ENCODE peak calls at places on chromosomes 16 and 17, in four cellular contexts. One of them, this sample, is unnamed.

GRCh38 chr17:16435951-16436886 is 20.8 kb downstream of the TRPV2 start:
- DNase-seq in left ventricle myocardium inferior: no peak
- DNase-seq in BE2C: no peak
- DNase-seq in gastrocnemius medialis: no peak
- DNase-seq in this sample: no peak

GRCh38 chr17:29906969-29907368 is 23.1 kb downstream of the SSH2 start:
- DNase-seq in left ventricle myocardium inferior: no peak
- DNase-seq in BE2C: no peak
- DNase-seq in gastrocnemius medialis: no peak
- DNase-seq in this sample: no peak

GRCh38 chr17:14396542-14396941 is 95.7 kb downstream of the HS3ST3B1 start:
- DNase-seq in left ventricle myocardium inferior: no peak
- DNase-seq in BE2C: no peak
- DNase-seq in gastrocnemius medialis: no peak
- DNase-seq in this sample: no peak

GRCh38 chr16:67249762-67250327 is 1.1 kb downstream of the SLC9A5 start:
- DNase-seq in left ventricle myocardium inferior: no peak
- DNase-seq in BE2C: no peak
- DNase-seq in gastrocnemius medialis: no peak
- DNase-seq in this sample: peak

GRCh38 chr17:57966875-57967274 is 11.7 kb upstream of the CUEDC1 start:
- DNase-seq in left ventricle myocardium inferior: no peak
- DNase-seq in BE2C: no peak
- DNase-seq in gastrocnemius medialis: peak
- DNase-seq in this sample: no peak

GRCh38 chr17:57890857-57891232 is 41.0 kb upstream of the MRPS23 start:
- DNase-seq in left ventricle myocardium inferior: no peak
- DNase-seq in BE2C: no peak
- DNase-seq in gastrocnemius medialis: peak
- DNase-seq in this sample: no peak

GRCh38 chr16:47779201-47780016 is 318.3 kb downstream of the PHKB start:
- DNase-seq in left ventricle myocardium inferior: no peak
- DNase-seq in BE2C: peak
- DNase-seq in gastrocnemius medialis: no peak
- DNase-seq in this sample: no peak

GRCh38 chr16:89717310-89718197 is 3.1 kb downstream of the VPS9D1 start:
- DNase-seq in left ventricle myocardium inferior: no peak
- DNase-seq in BE2C: no peak
- DNase-seq in gastrocnemius medialis: no peak
- DNase-seq in this sample: no peak

GRCh38 chr17:64420143-64420670 is 28.7 kb upstream of the MILR1 start:
- DNase-seq in left ventricle myocardium inferior: no peak
- DNase-seq in BE2C: peak
- DNase-seq in gastrocnemius medialis: no peak
- DNase-seq in this sample: no peak

GRCh38 chr16:57574086-57574485 is 31.6 kb downstream of the ADGRG5 start:
- DNase-seq in left ventricle myocardium inferior: no peak
- DNase-seq in BE2C: no peak
- DNase-seq in gastrocnemius medialis: no peak
- DNase-seq in this sample: no peak

GRCh38 chr16:88382491-88383400 is at the start of gene ZNF469:
- DNase-seq in left ventricle myocardium inferior: peak
- DNase-seq in BE2C: peak
- DNase-seq in gastrocnemius medialis: no peak
- DNase-seq in this sample: no peak

GRCh38 chr16:89318871-89319627 is 101.5 kb downstream of the ZNF778 start:
- DNase-seq in left ventricle myocardium inferior: no peak
- DNase-seq in BE2C: no peak
- DNase-seq in gastrocnemius medialis: no peak
- DNase-seq in this sample: no peak

GRCh38 chr17:36089888-36090836 is at the start of gene CCL3:
- DNase-seq in left ventricle myocardium inferior: no peak
- DNase-seq in BE2C: no peak
- DNase-seq in gastrocnemius medialis: no peak
- DNase-seq in this sample: peak

GRCh38 chr17:80825471-80826345 is 165.9 kb upstream of the CHMP6 start:
- DNase-seq in left ventricle myocardium inferior: no peak
- DNase-seq in BE2C: no peak
- DNase-seq in gastrocnemius medialis: peak
- DNase-seq in this sample: peak

GRCh38 chr16:72270531-72270930 is 98.6 kb upstream of the PMFBP1 start:
- DNase-seq in left ventricle myocardium inferior: no peak
- DNase-seq in BE2C: no peak
- DNase-seq in gastrocnemius medialis: no peak
- DNase-seq in this sample: no peak

GRCh38 chr17:61805399-61805798 is 57.9 kb downstream of the BRIP1 start:
- DNase-seq in left ventricle myocardium inferior: no peak
- DNase-seq in BE2C: no peak
- DNase-seq in gastrocnemius medialis: no peak
- DNase-seq in this sample: no peak

GRCh38 chr17:10151667-10152496 is 46.5 kb downstream of the GAS7 start:
- DNase-seq in left ventricle myocardium inferior: no peak
- DNase-seq in BE2C: no peak
- DNase-seq in gastrocnemius medialis: peak
- DNase-seq in this sample: no peak

GRCh38 chr17:49111934-49112333 is 20.6 kb upstream of the B4GALNT2 start:
- DNase-seq in left ventricle myocardium inferior: no peak
- DNase-seq in BE2C: no peak
- DNase-seq in gastrocnemius medialis: no peak
- DNase-seq in this sample: no peak

GRCh38 chr17:43584666-43585102 is 38.5 kb upstream of the ETV4 start:
- DNase-seq in left ventricle myocardium inferior: no peak
- DNase-seq in BE2C: no peak
- DNase-seq in gastrocnemius medialis: no peak
- DNase-seq in this sample: no peak

GRCh38 chr16:22335668-22336246 is 38.5 kb downstream of the POLR3E start:
- DNase-seq in left ventricle myocardium inferior: no peak
- DNase-seq in BE2C: no peak
- DNase-seq in gastrocnemius medialis: no peak
- DNase-seq in this sample: no peak

GRCh38 chr16:35431829-35432663 is 1972.6 kb downstream of the TP53TG3F start:
- DNase-seq in left ventricle myocardium inferior: no peak
- DNase-seq in BE2C: peak
- DNase-seq in gastrocnemius medialis: no peak
- DNase-seq in this sample: no peak

GRCh38 chr17:19876524-19877161 is 8.9 kb upstream of the ULK2 start:
- DNase-seq in left ventricle myocardium inferior: peak
- DNase-seq in BE2C: no peak
- DNase-seq in gastrocnemius medialis: peak
- DNase-seq in this sample: peak

GRCh38 chr16:72162105-72162680 is 9.8 kb downstream of the PMFBP1 start:
- DNase-seq in left ventricle myocardium inferior: no peak
- DNase-seq in BE2C: no peak
- DNase-seq in gastrocnemius medialis: no peak
- DNase-seq in this sample: no peak

GRCh38 chr16:88335150-88335685 is 47.5 kb upstream of the ZNF469 start:
- DNase-seq in left ventricle myocardium inferior: no peak
- DNase-seq in BE2C: no peak
- DNase-seq in gastrocnemius medialis: no peak
- DNase-seq in this sample: no peak

GRCh38 chr16:26247063-26247462 is 555.3 kb downstream of the HS3ST4 start:
- DNase-seq in left ventricle myocardium inferior: no peak
- DNase-seq in BE2C: no peak
- DNase-seq in gastrocnemius medialis: no peak
- DNase-seq in this sample: no peak

GRCh38 chr17:16926061-16926511 is 45.8 kb downstream of the TNFRSF13B start:
- DNase-seq in left ventricle myocardium inferior: peak
- DNase-seq in BE2C: no peak
- DNase-seq in gastrocnemius medialis: no peak
- DNase-seq in this sample: peak

GRCh38 chr17:81959362-81960129 is 1.4 kb downstream of the NOTUM start:
- DNase-seq in left ventricle myocardium inferior: peak
- DNase-seq in BE2C: peak
- DNase-seq in gastrocnemius medialis: peak
- DNase-seq in this sample: peak

GRCh38 chr17:81962499-81963441 is 1.8 kb upstream of the NOTUM start:
- DNase-seq in left ventricle myocardium inferior: no peak
- DNase-seq in BE2C: no peak
- DNase-seq in gastrocnemius medialis: peak
- DNase-seq in this sample: peak

GRCh38 chr17:81960130-81960958 is 643 bp downstream of the NOTUM start:
- DNase-seq in left ventricle myocardium inferior: no peak
- DNase-seq in BE2C: no peak
- DNase-seq in gastrocnemius medialis: no peak
- DNase-seq in this sample: peak

GRCh38 chr17:81961554-81962498 is 839 bp upstream of the NOTUM start:
- DNase-seq in left ventricle myocardium inferior: no peak
- DNase-seq in BE2C: no peak
- DNase-seq in gastrocnemius medialis: no peak
- DNase-seq in this sample: no peak

GRCh38 chr17:81961087-81961514 is at the start of gene NOTUM:
- DNase-seq in left ventricle myocardium inferior: no peak
- DNase-seq in BE2C: peak
- DNase-seq in gastrocnemius medialis: peak
- DNase-seq in this sample: no peak
- H3K4me3 ChIP-seq in left ventricle myocardium inferior: peak
- H3K4me3 ChIP-seq in BE2C: peak
- H3K4me3 ChIP-seq in gastrocnemius medialis: peak
- H3K4me3 ChIP-seq in this sample: peak

GRCh38 chr16:30892670-30893069 is 1.2 kb downstream of the BCL7C start:
- DNase-seq in left ventricle myocardium inferior: no peak
- DNase-seq in BE2C: no peak
- DNase-seq in gastrocnemius medialis: no peak
- DNase-seq in this sample: no peak
- H3K4me3 ChIP-seq in left ventricle myocardium inferior: peak
- H3K4me3 ChIP-seq in BE2C: no peak
- H3K4me3 ChIP-seq in gastrocnemius medialis: peak
- H3K4me3 ChIP-seq in this sample: no peak

GRCh38 chr17:37744961-37745800 is at the start of gene HNF1B:
- DNase-seq in left ventricle myocardium inferior: no peak
- DNase-seq in BE2C: no peak
- DNase-seq in gastrocnemius medialis: no peak
- DNase-seq in this sample: peak
- H3K4me3 ChIP-seq in left ventricle myocardium inferior: peak
- H3K4me3 ChIP-seq in BE2C: no peak
- H3K4me3 ChIP-seq in gastrocnemius medialis: no peak
- H3K4me3 ChIP-seq in this sample: peak

DNA sequence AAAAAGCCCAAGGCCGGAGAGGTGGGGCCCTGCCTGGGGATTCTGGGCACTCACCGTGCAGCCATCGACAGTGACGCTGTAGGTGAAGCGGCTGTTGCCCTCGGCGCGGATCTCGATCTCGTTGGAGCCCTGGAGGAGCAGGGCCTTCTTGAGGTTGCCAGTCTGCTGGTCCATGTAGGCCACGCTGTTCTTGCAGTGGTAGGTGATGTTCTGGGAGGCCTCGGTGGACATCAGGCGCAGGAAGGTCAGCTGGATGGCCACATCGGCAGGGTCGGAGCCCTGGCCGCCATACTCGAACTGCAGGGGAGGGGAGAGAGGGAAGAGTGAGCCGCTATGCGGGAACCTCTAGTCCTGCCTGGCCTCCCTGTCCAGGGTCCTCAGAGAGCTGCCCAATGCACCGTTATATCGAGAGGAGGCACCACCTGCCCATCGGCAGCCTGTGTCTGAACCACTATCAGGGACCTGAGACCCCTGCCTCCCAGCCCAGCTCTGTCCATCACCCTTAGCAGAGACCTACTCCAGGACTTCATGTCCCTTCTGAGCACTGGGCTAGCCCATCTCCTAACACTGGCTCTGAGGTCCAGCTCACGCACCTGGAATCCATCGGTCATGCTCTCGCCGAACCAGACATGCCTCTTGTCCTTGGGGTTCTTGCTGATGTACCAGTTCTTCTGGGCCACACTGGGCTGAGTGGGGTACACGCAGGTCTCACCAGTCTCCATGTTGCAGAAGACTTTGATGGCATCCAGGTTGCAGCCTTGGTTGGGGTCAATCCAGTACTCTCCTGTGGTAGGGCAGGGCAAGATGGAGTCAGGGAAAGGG is 15.5 kb downstream of the COL1A1 start:
- DNase-seq in left ventricle myocardium inferior: no peak
- DNase-seq in BE2C: no peak
- DNase-seq in gastrocnemius medialis: no peak
- DNase-seq in this sample: no peak
- H3K4me3 ChIP-seq in left ventricle myocardium inferior: no peak
- H3K4me3 ChIP-seq in BE2C: no peak
- H3K4me3 ChIP-seq in gastrocnemius medialis: no peak
- H3K4me3 ChIP-seq in this sample: no peak

GRCh38 chr17:32486091-32486700 is 597 bp upstream of the CDK5R1 start:
- DNase-seq in left ventricle myocardium inferior: peak
- DNase-seq in BE2C: peak
- DNase-seq in gastrocnemius medialis: peak
- DNase-seq in this sample: peak
- H3K4me3 ChIP-seq in left ventricle myocardium inferior: peak
- H3K4me3 ChIP-seq in BE2C: peak
- H3K4me3 ChIP-seq in gastrocnemius medialis: peak
- H3K4me3 ChIP-seq in this sample: peak

This sample was measured in right lobe of liver.